ENCODE peak calls at places on chromosomes 16 and 17, in five cellular contexts. One of them, this sample, is unnamed.

GRCh38 chr17:3479988-3480387 is 4.2 kb downstream of the ASPA start:
- DNase-seq in cardiac muscle cell: no peak
- DNase-seq in thoracic aorta: no peak
- DNase-seq in vagina: no peak
- DNase-seq in breast epithelium: no peak
- DNase-seq in this sample: no peak

GRCh38 chr16:85288341-85288868 is 176.1 kb upstream of the CIBAR2 start:
- DNase-seq in cardiac muscle cell: no peak
- DNase-seq in breast epithelium: no peak
- DNase-seq in vagina: no peak
- DNase-seq in thoracic aorta: no peak
- DNase-seq in this sample: no peak

GRCh38 chr16:49928176-49928892 is 72.4 kb upstream of the ZNF423 start:
- DNase-seq in vagina: no peak
- DNase-seq in cardiac muscle cell: no peak
- DNase-seq in breast epithelium: no peak
- DNase-seq in thoracic aorta: no peak
- DNase-seq in this sample: no peak

GRCh38 chr16:24088011-24088410 is 168.1 kb upstream of the CACNG3 start:
- DNase-seq in cardiac muscle cell: no peak
- DNase-seq in breast epithelium: no peak
- DNase-seq in thoracic aorta: no peak
- DNase-seq in vagina: no peak
- DNase-seq in this sample: no peak

GRCh38 chr17:66831383-66832220 is 3.3 kb upstream of the CACNG5 start:
- DNase-seq in vagina: no peak
- DNase-seq in cardiac muscle cell: no peak
- DNase-seq in breast epithelium: no peak
- DNase-seq in thoracic aorta: no peak
- DNase-seq in this sample: no peak

GRCh38 chr17:75207760-75208159 is 2.3 kb downstream of the NUP85 start:
- DNase-seq in cardiac muscle cell: no peak
- DNase-seq in thoracic aorta: no peak
- DNase-seq in vagina: no peak
- DNase-seq in breast epithelium: no peak
- DNase-seq in this sample: no peak

GRCh38 chr17:79997004-79997673 is 38.5 kb downstream of the TBC1D16 start:
- DNase-seq in breast epithelium: no peak
- DNase-seq in vagina: no peak
- DNase-seq in cardiac muscle cell: no peak
- DNase-seq in thoracic aorta: no peak
- DNase-seq in this sample: peak; percentile 47

GRCh38 chr17:38705803-38706624 is 941 bp downstream of the MLLT6 start:
- DNase-seq in thoracic aorta: no peak
- DNase-seq in vagina: no peak
- DNase-seq in breast epithelium: no peak
- DNase-seq in cardiac muscle cell: peak; percentile 53
- DNase-seq in this sample: no peak

GRCh38 chr17:2939714-2940351 is 123.6 kb downstream of the OR1D5 start:
- DNase-seq in cardiac muscle cell: no peak
- DNase-seq in breast epithelium: no peak
- DNase-seq in vagina: no peak
- DNase-seq in thoracic aorta: no peak
- DNase-seq in this sample: no peak

GRCh38 chr17:62869885-62870580 is 61.9 kb upstream of the MARCHF10 start:
- DNase-seq in breast epithelium: no peak
- DNase-seq in vagina: peak; percentile 49
- DNase-seq in thoracic aorta: no peak
- DNase-seq in cardiac muscle cell: peak; percentile 80
- DNase-seq in this sample: no peak

GRCh38 chr16:88454315-88455057 is 1.4 kb downstream of the ZFPM1 start:
- DNase-seq in breast epithelium: no peak
- DNase-seq in vagina: no peak
- DNase-seq in cardiac muscle cell: no peak
- DNase-seq in thoracic aorta: no peak
- DNase-seq in this sample: no peak

GRCh38 chr17:66716236-66717026 is 118.5 kb upstream of the CACNG5 start:
- DNase-seq in breast epithelium: no peak
- DNase-seq in vagina: no peak
- DNase-seq in thoracic aorta: no peak
- DNase-seq in cardiac muscle cell: peak; percentile 36
- DNase-seq in this sample: no peak

GRCh38 chr17:28524476-28525415 is 18.6 kb downstream of the FOXN1 start:
- DNase-seq in cardiac muscle cell: peak; percentile 71
- DNase-seq in thoracic aorta: no peak
- DNase-seq in breast epithelium: peak; percentile 71
- DNase-seq in vagina: no peak
- DNase-seq in this sample: no peak

GRCh38 chr17:2701996-2702741 is 9.4 kb downstream of the CLUH start:
- DNase-seq in cardiac muscle cell: no peak
- DNase-seq in thoracic aorta: no peak
- DNase-seq in vagina: no peak
- DNase-seq in breast epithelium: peak; percentile 74
- DNase-seq in this sample: no peak

GRCh38 chr17:42413464-42414040 is 9.5 kb downstream of the CAVIN1 start:
- DNase-seq in vagina: no peak
- DNase-seq in thoracic aorta: no peak
- DNase-seq in breast epithelium: no peak
- DNase-seq in cardiac muscle cell: peak; percentile 24
- DNase-seq in this sample: no peak

GRCh38 chr17:57970706-57971105 is 15.5 kb upstream of the CUEDC1 start:
- DNase-seq in thoracic aorta: no peak
- DNase-seq in vagina: no peak
- DNase-seq in breast epithelium: no peak
- DNase-seq in cardiac muscle cell: no peak
- DNase-seq in this sample: no peak

GRCh38 chr17:42674755-42675347 is 1.9 kb downstream of the PLEKHH3 start:
- DNase-seq in thoracic aorta: no peak
- DNase-seq in breast epithelium: no peak
- DNase-seq in vagina: no peak
- DNase-seq in cardiac muscle cell: no peak
- DNase-seq in this sample: no peak

GRCh38 chr17:78387982-78388941 is 9.8 kb downstream of the PGS1 start:
- DNase-seq in thoracic aorta: no peak
- DNase-seq in breast epithelium: no peak
- DNase-seq in cardiac muscle cell: peak; percentile 68
- DNase-seq in vagina: no peak
- DNase-seq in this sample: no peak

GRCh38 chr17:49016775-49017463 is 19.7 kb downstream of the IGF2BP1 start:
- DNase-seq in thoracic aorta: no peak
- DNase-seq in cardiac muscle cell: peak; percentile 92
- DNase-seq in breast epithelium: no peak
- DNase-seq in vagina: peak; percentile 88
- DNase-seq in this sample: no peak

GRCh38 chr17:193841-194806 is 12.7 kb upstream of the DOC2B start:
- DNase-seq in cardiac muscle cell: no peak
- DNase-seq in thoracic aorta: no peak
- DNase-seq in breast epithelium: no peak
- DNase-seq in vagina: no peak
- DNase-seq in this sample: no peak

GRCh38 chr16:35910409-35910808 is 2451.0 kb downstream of the TP53TG3F start:
- DNase-seq in cardiac muscle cell: no peak
- DNase-seq in thoracic aorta: no peak
- DNase-seq in vagina: no peak
- DNase-seq in breast epithelium: no peak
- DNase-seq in this sample: no peak

GRCh38 chr16:35908152-35908551 is 2448.7 kb downstream of the TP53TG3F start:
- DNase-seq in cardiac muscle cell: no peak
- DNase-seq in breast epithelium: no peak
- DNase-seq in vagina: no peak
- DNase-seq in thoracic aorta: no peak
- DNase-seq in this sample: no peak

GRCh38 chr16:35906440-35906839 is 2447.0 kb downstream of the TP53TG3F start:
- DNase-seq in thoracic aorta: no peak
- DNase-seq in breast epithelium: no peak
- DNase-seq in cardiac muscle cell: no peak
- DNase-seq in vagina: no peak
- DNase-seq in this sample: no peak

GRCh38 chr16:35909351-35909954 is 2450.0 kb downstream of the TP53TG3F start:
- DNase-seq in breast epithelium: no peak
- DNase-seq in thoracic aorta: no peak
- DNase-seq in vagina: peak; percentile 55
- DNase-seq in cardiac muscle cell: no peak
- DNase-seq in this sample: no peak

GRCh38 chr16:35908942-35909341 is 2449.5 kb downstream of the TP53TG3F start:
- DNase-seq in cardiac muscle cell: no peak
- DNase-seq in breast epithelium: no peak
- DNase-seq in vagina: no peak
- DNase-seq in thoracic aorta: no peak
- DNase-seq in this sample: no peak
- H3K9me3 ChIP-seq in cardiac muscle cell: no peaks in the 10 kb centered on the region
- H3K9me3 ChIP-seq in breast epithelium: peaks cover 12% of the 10 kb centered on the region
- H3K9me3 ChIP-seq in vagina: no peaks in the 10 kb centered on the region
- H3K9me3 ChIP-seq in thoracic aorta: no peaks in the 10 kb centered on the region
- H3K9me3 ChIP-seq in this sample: no peaks in the 10 kb centered on the region

DNA sequence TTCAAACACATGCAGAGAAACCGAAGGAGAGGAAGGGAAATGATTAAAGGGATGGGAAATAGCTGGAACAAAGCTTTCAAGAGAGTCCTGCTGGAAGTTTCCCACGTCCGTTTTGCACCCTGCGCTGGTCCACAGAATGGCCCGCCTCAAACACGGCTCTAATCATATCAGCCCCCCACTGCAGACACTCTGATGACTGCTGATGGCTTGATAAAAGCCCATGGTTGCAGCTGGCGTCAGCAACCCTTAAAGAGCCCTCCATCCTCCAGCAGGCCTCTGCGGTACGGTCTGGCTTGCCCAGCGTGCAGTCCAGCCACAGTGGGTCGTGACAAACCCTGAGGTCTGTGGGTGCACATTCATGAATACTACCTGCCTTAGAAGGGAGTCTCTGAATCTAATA is 765.6 kb upstream of the EEF2KMT start:
- DNase-seq in vagina: no peak
- DNase-seq in cardiac muscle cell: no peak
- DNase-seq in thoracic aorta: no peak
- DNase-seq in breast epithelium: no peak
- DNase-seq in this sample: no peak
- H3K9me3 ChIP-seq in vagina: no peaks in the 10 kb centered on the region
- H3K9me3 ChIP-seq in cardiac muscle cell: no peaks in the 10 kb centered on the region
- H3K9me3 ChIP-seq in thoracic aorta: no peaks in the 10 kb centered on the region
- H3K9me3 ChIP-seq in breast epithelium: no peaks in the 10 kb centered on the region
- H3K9me3 ChIP-seq in this sample: no peaks in the 10 kb centered on the region

GRCh38 chr16:35252356-35252936 is 1793.0 kb downstream of the TP53TG3F start:
- DNase-seq in vagina: no peak
- DNase-seq in cardiac muscle cell: peak; percentile 0
- DNase-seq in breast epithelium: no peak
- DNase-seq in thoracic aorta: no peak
- DNase-seq in this sample: no peak
- H3K9me3 ChIP-seq in vagina: no peaks in the 10 kb centered on the region
- H3K9me3 ChIP-seq in cardiac muscle cell: peaks cover 6% of the 10 kb centered on the region
- H3K9me3 ChIP-seq in breast epithelium: peaks cover 31% of the 10 kb centered on the region
- H3K9me3 ChIP-seq in thoracic aorta: no peaks in the 10 kb centered on the region
- H3K9me3 ChIP-seq in this sample: no peaks in the 10 kb centered on the region

DNA sequence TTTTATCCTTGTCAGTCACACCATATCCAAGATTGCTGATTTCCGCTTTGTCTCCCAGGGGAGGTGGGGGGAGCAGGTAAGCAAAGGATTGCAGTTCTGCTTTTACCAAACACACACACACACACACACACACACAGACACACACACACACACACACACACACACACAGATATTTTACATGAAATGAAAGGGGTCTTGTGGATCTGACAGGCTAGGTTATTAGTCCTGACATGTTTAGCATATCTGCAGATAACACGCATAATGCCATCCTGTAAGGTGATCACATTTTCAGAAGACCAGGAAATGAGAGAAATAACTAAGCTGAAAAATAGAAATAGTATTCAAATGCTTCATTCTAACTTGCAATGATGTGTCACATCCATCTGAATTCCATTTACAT is 1113.3 kb downstream of the CDH8 start:
- DNase-seq in breast epithelium: no peak
- DNase-seq in thoracic aorta: no peak
- DNase-seq in vagina: no peak
- DNase-seq in cardiac muscle cell: no peak
- DNase-seq in this sample: no peak
- H3K9me3 ChIP-seq in breast epithelium: no peaks in the 10 kb centered on the region
- H3K9me3 ChIP-seq in thoracic aorta: no peaks in the 10 kb centered on the region
- H3K9me3 ChIP-seq in vagina: no peaks in the 10 kb centered on the region
- H3K9me3 ChIP-seq in cardiac muscle cell: no peaks in the 10 kb centered on the region
- H3K9me3 ChIP-seq in this sample: no peaks in the 10 kb centered on the region

DNA sequence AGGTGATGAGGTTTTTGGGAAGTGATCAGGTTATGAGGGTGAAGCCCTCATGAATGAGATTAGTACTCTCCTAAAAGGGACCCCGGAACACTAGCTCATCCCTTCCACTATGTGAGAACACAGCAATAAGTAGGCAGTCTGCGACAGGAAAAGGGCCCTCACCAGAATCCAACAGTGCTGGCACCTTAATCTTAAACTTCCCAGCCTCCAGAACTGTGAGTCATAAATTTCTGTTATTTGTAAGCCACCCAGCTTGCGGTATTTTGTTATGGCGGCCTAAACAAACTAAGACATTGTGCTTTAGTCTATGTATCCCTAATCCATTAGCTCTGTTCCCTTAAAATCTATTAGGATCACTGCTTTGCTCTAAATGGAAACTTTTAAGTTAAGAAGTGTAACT is 8.5 kb downstream of the SLFN12 start:
- DNase-seq in thoracic aorta: no peak
- DNase-seq in vagina: no peak
- DNase-seq in cardiac muscle cell: peak; percentile 20
- DNase-seq in breast epithelium: no peak
- DNase-seq in this sample: no peak
- H3K9me3 ChIP-seq in thoracic aorta: no peaks in the 10 kb centered on the region
- H3K9me3 ChIP-seq in vagina: no peaks in the 10 kb centered on the region
- H3K9me3 ChIP-seq in cardiac muscle cell: no peaks in the 10 kb centered on the region
- H3K9me3 ChIP-seq in breast epithelium: no peaks in the 10 kb centered on the region
- H3K9me3 ChIP-seq in this sample: no peaks in the 10 kb centered on the region

DNA sequence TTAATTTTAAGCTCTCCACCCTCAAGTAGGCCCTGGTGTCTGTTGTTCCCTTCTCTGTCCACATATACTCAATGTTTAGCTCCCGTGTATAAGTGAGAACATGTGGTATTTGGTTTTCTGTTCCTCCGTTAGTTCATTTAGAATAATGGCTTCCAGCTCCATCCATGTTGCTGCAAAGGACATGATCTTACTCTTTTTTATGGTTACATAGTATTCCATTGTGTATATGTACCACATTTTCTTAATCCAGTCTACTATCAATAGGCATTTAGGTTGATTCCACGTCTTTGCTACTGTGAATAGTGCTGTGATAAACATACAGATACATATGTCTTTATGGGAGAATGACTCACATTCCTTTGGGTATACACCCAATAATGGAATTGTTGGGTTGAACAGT is 111.4 kb upstream of the NACA2 start:
- DNase-seq in breast epithelium: no peak
- DNase-seq in cardiac muscle cell: no peak
- DNase-seq in thoracic aorta: no peak
- DNase-seq in vagina: no peak
- DNase-seq in this sample: no peak
- H3K9me3 ChIP-seq in breast epithelium: peaks cover 41% of the 10 kb centered on the region
- H3K9me3 ChIP-seq in cardiac muscle cell: no peaks in the 10 kb centered on the region
- H3K9me3 ChIP-seq in thoracic aorta: peaks cover 26% of the 10 kb centered on the region
- H3K9me3 ChIP-seq in vagina: peaks cover 15% of the 10 kb centered on the region
- H3K9me3 ChIP-seq in this sample: peaks cover 9% of the 10 kb centered on the region

GRCh38 chr16:31913668-31914067 is 40.1 kb downstream of the ZNF267 start:
- DNase-seq in vagina: no peak
- DNase-seq in thoracic aorta: no peak
- DNase-seq in breast epithelium: no peak
- DNase-seq in cardiac muscle cell: no peak
- DNase-seq in this sample: no peak
- H3K9me3 ChIP-seq in vagina: peaks cover 75% of the 10 kb centered on the region
- H3K9me3 ChIP-seq in thoracic aorta: peaks cover 91% of the 10 kb centered on the region
- H3K9me3 ChIP-seq in breast epithelium: peaks cover 99% of the 10 kb centered on the region
- H3K9me3 ChIP-seq in cardiac muscle cell: peaks cover 33% of the 10 kb centered on the region
- H3K9me3 ChIP-seq in this sample: peaks cover 83% of the 10 kb centered on the region